ENCODE peak calls at places on chromosomes 4 and X, in seven cellular contexts. One of them, this sample, is unnamed.

GRCh38 chr4:83417566-83417965 is 38.1 kb downstream of the HELQ start:
- DNase-seq in tibial nerve: no peak
- DNase-seq in HCT116: no peak
- DNase-seq in tibial artery: no peak
- DNase-seq in fibroblast of lung: no peak
- DNase-seq in breast epithelium: no peak
- DNase-seq in Peyer's patch: no peak
- DNase-seq in this sample: no peak

GRCh38 chrX:109270580-109271484 is 211.1 kb downstream of the GUCY2F start:
- DNase-seq in fibroblast of lung: peak; percentile 20
- DNase-seq in Peyer's patch: peak; percentile 46
- DNase-seq in breast epithelium: peak; percentile 65
- DNase-seq in tibial nerve: no peak
- DNase-seq in HCT116: peak; percentile 13
- DNase-seq in tibial artery: no peak
- DNase-seq in this sample: no peak

GRCh38 chr4:2363951-2364653 is 54.3 kb downstream of the ZFYVE28 start:
- DNase-seq in breast epithelium: no peak
- DNase-seq in HCT116: no peak
- DNase-seq in fibroblast of lung: no peak
- DNase-seq in Peyer's patch: no peak
- DNase-seq in tibial nerve: no peak
- DNase-seq in tibial artery: no peak
- DNase-seq in this sample: no peak

GRCh38 chr4:21769404-21770147 is 179.0 kb downstream of the KCNIP4 start:
- DNase-seq in HCT116: no peak
- DNase-seq in tibial nerve: no peak
- DNase-seq in fibroblast of lung: peak; percentile 90
- DNase-seq in Peyer's patch: no peak
- DNase-seq in breast epithelium: no peak
- DNase-seq in tibial artery: no peak
- DNase-seq in this sample: no peak

GRCh38 chr4:148926861-148927260 is 484.6 kb upstream of the NR3C2 start:
- DNase-seq in breast epithelium: no peak
- DNase-seq in tibial nerve: no peak
- DNase-seq in HCT116: no peak
- DNase-seq in Peyer's patch: peak; percentile 69
- DNase-seq in fibroblast of lung: peak; percentile 56
- DNase-seq in tibial artery: no peak
- DNase-seq in this sample: no peak

GRCh38 chr4:82560853-82561744 is 689 bp downstream of the TMEM150C start:
- DNase-seq in HCT116: no peak
- DNase-seq in fibroblast of lung: no peak
- DNase-seq in tibial artery: no peak
- DNase-seq in tibial nerve: no peak
- DNase-seq in breast epithelium: no peak
- DNase-seq in Peyer's patch: no peak
- DNase-seq in this sample: no peak

GRCh38 chr4:16581117-16581516 is 317.3 kb downstream of the LDB2 start:
- DNase-seq in HCT116: no peak
- DNase-seq in tibial nerve: no peak
- DNase-seq in fibroblast of lung: no peak
- DNase-seq in Peyer's patch: no peak
- DNase-seq in breast epithelium: no peak
- DNase-seq in tibial artery: no peak
- DNase-seq in this sample: no peak

GRCh38 chr4:76198411-76199237 is 15.0 kb downstream of the SCARB2 start:
- DNase-seq in fibroblast of lung: peak; percentile 93
- DNase-seq in breast epithelium: peak; percentile 44
- DNase-seq in HCT116: no peak
- DNase-seq in tibial artery: peak; percentile 67
- DNase-seq in Peyer's patch: peak; percentile 82
- DNase-seq in tibial nerve: peak; percentile 79
- DNase-seq in this sample: peak; percentile 63

GRCh38 chrX:70132244-70132643 is 1.0 kb upstream of the IGBP1 start:
- DNase-seq in Peyer's patch: no peak
- DNase-seq in fibroblast of lung: no peak
- DNase-seq in breast epithelium: no peak
- DNase-seq in tibial artery: no peak
- DNase-seq in tibial nerve: no peak
- DNase-seq in HCT116: no peak
- DNase-seq in this sample: no peak

GRCh38 chrX:153533041-153533565 is 15.7 kb downstream of the ATP2B3 start:
- DNase-seq in fibroblast of lung: peak; percentile 40
- DNase-seq in Peyer's patch: no peak
- DNase-seq in HCT116: no peak
- DNase-seq in tibial artery: no peak
- DNase-seq in breast epithelium: no peak
- DNase-seq in tibial nerve: no peak
- DNase-seq in this sample: no peak

GRCh38 chrX:38939067-38939466 is 137.8 kb downstream of the MID1IP1 start:
- DNase-seq in breast epithelium: no peak
- DNase-seq in fibroblast of lung: peak; percentile 68
- DNase-seq in Peyer's patch: no peak
- DNase-seq in tibial nerve: peak; percentile 62
- DNase-seq in tibial artery: peak; percentile 44
- DNase-seq in HCT116: no peak
- DNase-seq in this sample: no peak

GRCh38 chrX:24339911-24340310 is 20.5 kb upstream of the SUPT20HL1 start:
- DNase-seq in Peyer's patch: no peak
- DNase-seq in breast epithelium: no peak
- DNase-seq in HCT116: no peak
- DNase-seq in fibroblast of lung: no peak
- DNase-seq in tibial artery: no peak
- DNase-seq in tibial nerve: no peak
- DNase-seq in this sample: no peak

GRCh38 chr4:7763106-7763505 is 176.6 kb downstream of the AFAP1 start:
- DNase-seq in HCT116: no peak
- DNase-seq in tibial nerve: no peak
- DNase-seq in Peyer's patch: no peak
- DNase-seq in breast epithelium: no peak
- DNase-seq in fibroblast of lung: no peak
- DNase-seq in tibial artery: no peak
- DNase-seq in this sample: no peak

GRCh38 chr4:48944252-48944651 is 37.7 kb upstream of the OCIAD2 start:
- DNase-seq in breast epithelium: no peak
- DNase-seq in HCT116: peak; percentile 83
- DNase-seq in Peyer's patch: no peak
- DNase-seq in tibial artery: no peak
- DNase-seq in fibroblast of lung: peak; percentile 71
- DNase-seq in tibial nerve: no peak
- DNase-seq in this sample: no peak

GRCh38 chrX:2928127-2928582 is 984 bp downstream of the ARSD start:
- DNase-seq in fibroblast of lung: peak; percentile 83
- DNase-seq in Peyer's patch: peak; percentile 64
- DNase-seq in tibial nerve: peak; percentile 10
- DNase-seq in breast epithelium: peak; percentile 39
- DNase-seq in tibial artery: peak; percentile 35
- DNase-seq in HCT116: no peak
- DNase-seq in this sample: peak; percentile 54

GRCh38 chr4:56342746-56343145 is 44.5 kb downstream of the AASDH start:
- DNase-seq in Peyer's patch: no peak
- DNase-seq in HCT116: no peak
- DNase-seq in tibial nerve: no peak
- DNase-seq in tibial artery: no peak
- DNase-seq in breast epithelium: no peak
- DNase-seq in fibroblast of lung: peak; percentile 77
- DNase-seq in this sample: no peak

GRCh38 chr4:107619065-107619464 is 101.0 kb downstream of the PAPSS1 start:
- DNase-seq in tibial nerve: peak; percentile 38
- DNase-seq in breast epithelium: no peak
- DNase-seq in HCT116: no peak
- DNase-seq in fibroblast of lung: peak; percentile 91
- DNase-seq in Peyer's patch: no peak
- DNase-seq in tibial artery: peak; percentile 33
- DNase-seq in this sample: no peak

GRCh38 chr4:13539721-13540445 is 4.4 kb downstream of the NKX3-2 start:
- DNase-seq in fibroblast of lung: no peak
- DNase-seq in Peyer's patch: no peak
- DNase-seq in tibial nerve: no peak
- DNase-seq in HCT116: no peak
- DNase-seq in breast epithelium: no peak
- DNase-seq in tibial artery: no peak
- DNase-seq in this sample: no peak

GRCh38 chrX:28177202-28177601 is 196.0 kb upstream of the DCAF8L1 start:
- DNase-seq in fibroblast of lung: no peak
- DNase-seq in tibial nerve: no peak
- DNase-seq in Peyer's patch: no peak
- DNase-seq in breast epithelium: no peak
- DNase-seq in HCT116: peak; percentile 38
- DNase-seq in tibial artery: no peak
- DNase-seq in this sample: no peak

GRCh38 chr4:93828332-93828829 is at the start of gene ATOH1:
- DNase-seq in breast epithelium: no peak
- DNase-seq in HCT116: peak; percentile 15
- DNase-seq in tibial nerve: no peak
- DNase-seq in fibroblast of lung: peak; percentile 7
- DNase-seq in tibial artery: no peak
- DNase-seq in Peyer's patch: peak; percentile 66
- DNase-seq in this sample: peak; percentile 50

GRCh38 chr4:48831532-48832015 is 686 bp downstream of the OCIAD1 start:
- DNase-seq in HCT116: no peak
- DNase-seq in tibial nerve: no peak
- DNase-seq in fibroblast of lung: no peak
- DNase-seq in Peyer's patch: no peak
- DNase-seq in breast epithelium: no peak
- DNase-seq in tibial artery: no peak
- DNase-seq in this sample: no peak

GRCh38 chr4:163482197-163482596 is 8.6 kb upstream of the TKTL2 start:
- DNase-seq in Peyer's patch: no peak
- DNase-seq in HCT116: no peak
- DNase-seq in fibroblast of lung: no peak
- DNase-seq in tibial nerve: no peak
- DNase-seq in tibial artery: no peak
- DNase-seq in breast epithelium: no peak
- DNase-seq in this sample: no peak

GRCh38 chr4:163489929-163490328 is 4.6 kb upstream of the TMA16 start:
- DNase-seq in tibial nerve: no peak
- DNase-seq in HCT116: no peak
- DNase-seq in fibroblast of lung: no peak
- DNase-seq in Peyer's patch: no peak
- DNase-seq in breast epithelium: no peak
- DNase-seq in tibial artery: no peak
- DNase-seq in this sample: no peak

GRCh38 chr4:163484906-163485305 is 9.6 kb upstream of the TMA16 start:
- DNase-seq in HCT116: peak; percentile 50
- DNase-seq in tibial artery: peak; percentile 46
- DNase-seq in tibial nerve: peak; percentile 62
- DNase-seq in breast epithelium: no peak
- DNase-seq in Peyer's patch: peak; percentile 72
- DNase-seq in fibroblast of lung: peak; percentile 34
- DNase-seq in this sample: peak; percentile 67

GRCh38 chr4:163486321-163486720 is 8.2 kb upstream of the TMA16 start:
- DNase-seq in tibial nerve: no peak
- DNase-seq in HCT116: no peak
- DNase-seq in fibroblast of lung: no peak
- DNase-seq in Peyer's patch: no peak
- DNase-seq in tibial artery: no peak
- DNase-seq in breast epithelium: no peak
- DNase-seq in this sample: no peak
- TF ChIP-seq CTCF in tibial nerve: no peak
- TF ChIP-seq CTCF in HCT116: no peak
- TF ChIP-seq CTCF in fibroblast of lung: no peak
- TF ChIP-seq CTCF in Peyer's patch: no peak
- TF ChIP-seq CTCF in tibial artery: no peak
- TF ChIP-seq CTCF in breast epithelium: no peak
- TF ChIP-seq CTCF in this sample: no peak

DNA sequence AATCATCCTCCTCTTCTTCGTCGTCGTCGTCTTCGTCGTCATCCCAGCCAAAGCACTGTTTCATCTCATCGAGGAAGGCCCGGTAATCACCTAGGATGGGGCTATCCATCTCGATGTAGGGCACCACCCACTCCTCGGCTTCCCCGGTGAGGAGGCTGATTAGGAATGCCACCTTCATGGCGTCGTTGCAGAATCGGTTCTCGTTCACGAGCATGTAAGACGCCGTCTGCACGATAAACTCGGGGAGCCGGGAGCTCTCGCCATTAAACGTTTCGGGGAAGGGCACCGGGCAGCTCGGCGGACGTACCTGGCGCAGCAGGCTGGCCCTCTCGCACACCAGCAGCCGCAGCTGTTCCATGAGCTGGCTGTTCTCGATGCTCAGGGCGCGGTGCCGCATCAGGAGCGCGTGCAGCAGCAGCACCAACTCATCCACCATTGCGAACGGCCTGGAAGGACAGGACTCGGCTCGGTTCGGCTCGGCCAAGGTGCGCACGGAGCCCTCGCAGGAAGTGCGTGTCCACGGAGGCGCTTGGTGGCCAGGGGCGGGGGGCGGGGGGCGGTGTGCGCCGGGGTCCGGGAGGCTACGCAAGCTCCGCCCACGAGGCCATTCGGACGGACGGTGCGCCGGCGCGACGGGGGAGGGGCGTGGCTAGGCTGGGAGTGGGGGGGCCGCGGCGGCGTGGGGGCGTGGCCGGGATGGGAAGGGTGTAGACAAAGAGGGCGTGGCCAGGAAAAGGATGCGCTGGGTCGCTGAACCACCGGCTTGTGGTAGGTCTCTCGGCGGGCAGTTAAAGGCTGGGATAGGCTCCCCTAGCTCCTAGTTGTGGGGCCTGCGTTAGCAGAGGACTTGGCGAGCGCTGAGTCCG is at the start of gene LDOC1:
- DNase-seq in fibroblast of lung: peak; percentile 74
- DNase-seq in Peyer's patch: peak; percentile 78
- DNase-seq in tibial nerve: peak; percentile 56
- DNase-seq in HCT116: no peak
- DNase-seq in tibial artery: peak; percentile 65
- DNase-seq in breast epithelium: peak; percentile 59
- DNase-seq in this sample: peak; percentile 89
- H3K27ac ChIP-seq in fibroblast of lung: peak within 1 kb of the TSS; percentile 47
- H3K27ac ChIP-seq in Peyer's patch: no peak within 1 kb of the TSS
- H3K27ac ChIP-seq in tibial nerve: peak within 1 kb of the TSS; percentile 48
- H3K27ac ChIP-seq in HCT116: no peak within 1 kb of the TSS
- H3K27ac ChIP-seq in tibial artery: peak within 1 kb of the TSS; percentile 84
- H3K27ac ChIP-seq in breast epithelium: peak within 1 kb of the TSS; percentile 45
- H3K27ac ChIP-seq in this sample: no peak within 1 kb of the TSS

GRCh38 chr4:37524267-37524666 is 161.9 kb downstream of the RELL1 start:
- DNase-seq in fibroblast of lung: no peak
- DNase-seq in tibial artery: no peak
- DNase-seq in tibial nerve: no peak
- DNase-seq in Peyer's patch: no peak
- DNase-seq in HCT116: no peak
- DNase-seq in breast epithelium: no peak
- DNase-seq in this sample: no peak
- TF ChIP-seq CTCF in fibroblast of lung: no peak
- TF ChIP-seq CTCF in tibial artery: no peak
- TF ChIP-seq CTCF in tibial nerve: no peak
- TF ChIP-seq CTCF in Peyer's patch: no peak
- TF ChIP-seq CTCF in HCT116: no peak
- TF ChIP-seq CTCF in breast epithelium: no peak
- TF ChIP-seq CTCF in this sample: no peak

DNA sequence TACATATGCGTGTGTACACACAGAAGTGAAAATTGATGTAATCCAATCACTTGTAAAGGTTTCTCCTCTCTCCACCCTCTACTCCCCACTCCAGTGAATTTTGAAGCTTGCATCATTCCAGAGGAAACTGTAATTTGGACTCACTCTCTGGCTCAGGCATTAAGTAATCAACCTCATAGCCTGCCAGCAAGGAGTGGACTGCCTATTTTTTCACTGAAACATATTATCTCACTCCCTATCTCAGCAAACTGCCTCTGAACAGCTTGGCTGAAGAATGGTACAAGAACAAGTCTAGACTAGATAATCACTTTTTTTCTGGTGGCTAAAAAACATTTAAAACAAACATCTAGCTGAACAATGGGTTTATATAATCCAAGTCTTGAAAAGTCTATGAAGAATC is 124.2 kb downstream of the C4orf51 start:
- DNase-seq in tibial nerve: peak; percentile 38
- DNase-seq in Peyer's patch: no peak
- DNase-seq in tibial artery: peak; percentile 39
- DNase-seq in breast epithelium: peak; percentile 22
- DNase-seq in fibroblast of lung: peak; percentile 94
- DNase-seq in HCT116: no peak
- DNase-seq in this sample: no peak
- H3K27ac ChIP-seq in tibial nerve: no peak overlapping the region
- H3K27ac ChIP-seq in Peyer's patch: no peak overlapping the region
- H3K27ac ChIP-seq in tibial artery: no peak overlapping the region
- H3K27ac ChIP-seq in breast epithelium: peak overlapping the region; percentile 15
- H3K27ac ChIP-seq in fibroblast of lung: peak overlapping the region; percentile 11
- H3K27ac ChIP-seq in HCT116: no peak overlapping the region
- H3K27ac ChIP-seq in this sample: no peak overlapping the region